ENCODE peak calls at places on chromosomes 11 and 22, in seven cellular contexts. One of them, this sample, is unnamed.

GRCh38 chr22:38180841-38181452 is 683 bp downstream of the PLA2G6 start:
- DNase-seq in psoas muscle: peak; percentile 70
- DNase-seq in Caki2: peak; percentile 49
- DNase-seq in heart right ventricle: peak; percentile 53
- DNase-seq in HS-27A: no peak
- DNase-seq in activated naive CD8-positive, alpha-beta T cell treated with anti-CD3 and anti-CD28 coated beads, Interleukin-2, amount 50 U/mL, for 24 hours: peak; percentile 31
- DNase-seq in stimulated activated CD4-positive, alpha-beta T cell treated with anti-CD3 and anti-CD28 coated beads, Interleukin-1b, Interleukin-23, amount 100 ng/mL, for 24 hours: no peak
- DNase-seq in this sample: no peak

GRCh38 chr22:44646141-44646540 is 55.9 kb upstream of the PRR5 start:
- DNase-seq in HS-27A: no peak
- DNase-seq in Caki2: no peak
- DNase-seq in psoas muscle: no peak
- DNase-seq in heart right ventricle: no peak
- DNase-seq in stimulated activated CD4-positive, alpha-beta T cell treated with anti-CD3 and anti-CD28 coated beads, Interleukin-1b, Interleukin-23, amount 100 ng/mL, for 24 hours: no peak
- DNase-seq in activated naive CD8-positive, alpha-beta T cell treated with anti-CD3 and anti-CD28 coated beads, Interleukin-2, amount 50 U/mL, for 24 hours: no peak
- DNase-seq in this sample: no peak

GRCh38 chr11:123806249-123806648 is at the start of gene OR6M1:
- DNase-seq in psoas muscle: no peak
- DNase-seq in Caki2: no peak
- DNase-seq in activated naive CD8-positive, alpha-beta T cell treated with anti-CD3 and anti-CD28 coated beads, Interleukin-2, amount 50 U/mL, for 24 hours: no peak
- DNase-seq in heart right ventricle: no peak
- DNase-seq in HS-27A: no peak
- DNase-seq in stimulated activated CD4-positive, alpha-beta T cell treated with anti-CD3 and anti-CD28 coated beads, Interleukin-1b, Interleukin-23, amount 100 ng/mL, for 24 hours: no peak
- DNase-seq in this sample: no peak

GRCh38 chr22:30127749-30128166 is 47.5 kb downstream of the HORMAD2 start:
- DNase-seq in Caki2: no peak
- DNase-seq in heart right ventricle: no peak
- DNase-seq in HS-27A: peak; percentile 22
- DNase-seq in activated naive CD8-positive, alpha-beta T cell treated with anti-CD3 and anti-CD28 coated beads, Interleukin-2, amount 50 U/mL, for 24 hours: no peak
- DNase-seq in psoas muscle: no peak
- DNase-seq in stimulated activated CD4-positive, alpha-beta T cell treated with anti-CD3 and anti-CD28 coated beads, Interleukin-1b, Interleukin-23, amount 100 ng/mL, for 24 hours: no peak
- DNase-seq in this sample: no peak

GRCh38 chr22:23534201-23534850 is 45.8 kb downstream of the IGLL1 start:
- DNase-seq in HS-27A: no peak
- DNase-seq in Caki2: no peak
- DNase-seq in stimulated activated CD4-positive, alpha-beta T cell treated with anti-CD3 and anti-CD28 coated beads, Interleukin-1b, Interleukin-23, amount 100 ng/mL, for 24 hours: no peak
- DNase-seq in heart right ventricle: no peak
- DNase-seq in activated naive CD8-positive, alpha-beta T cell treated with anti-CD3 and anti-CD28 coated beads, Interleukin-2, amount 50 U/mL, for 24 hours: no peak
- DNase-seq in psoas muscle: peak; percentile 41
- DNase-seq in this sample: peak; percentile 51

GRCh38 chr22:47695176-47695575 is 932.7 kb downstream of the TBC1D22A start:
- DNase-seq in Caki2: no peak
- DNase-seq in stimulated activated CD4-positive, alpha-beta T cell treated with anti-CD3 and anti-CD28 coated beads, Interleukin-1b, Interleukin-23, amount 100 ng/mL, for 24 hours: no peak
- DNase-seq in psoas muscle: no peak
- DNase-seq in activated naive CD8-positive, alpha-beta T cell treated with anti-CD3 and anti-CD28 coated beads, Interleukin-2, amount 50 U/mL, for 24 hours: no peak
- DNase-seq in heart right ventricle: no peak
- DNase-seq in HS-27A: no peak
- DNase-seq in this sample: no peak

GRCh38 chr22:40325315-40325714 is 21.0 kb upstream of the ADSL start:
- DNase-seq in heart right ventricle: no peak
- DNase-seq in Caki2: no peak
- DNase-seq in psoas muscle: no peak
- DNase-seq in activated naive CD8-positive, alpha-beta T cell treated with anti-CD3 and anti-CD28 coated beads, Interleukin-2, amount 50 U/mL, for 24 hours: peak; percentile 73
- DNase-seq in stimulated activated CD4-positive, alpha-beta T cell treated with anti-CD3 and anti-CD28 coated beads, Interleukin-1b, Interleukin-23, amount 100 ng/mL, for 24 hours: no peak
- DNase-seq in HS-27A: no peak
- DNase-seq in this sample: no peak

GRCh38 chr11:115132829-115133228 is 371.4 kb downstream of the CADM1 start:
- DNase-seq in activated naive CD8-positive, alpha-beta T cell treated with anti-CD3 and anti-CD28 coated beads, Interleukin-2, amount 50 U/mL, for 24 hours: no peak
- DNase-seq in psoas muscle: no peak
- DNase-seq in Caki2: no peak
- DNase-seq in HS-27A: no peak
- DNase-seq in heart right ventricle: no peak
- DNase-seq in stimulated activated CD4-positive, alpha-beta T cell treated with anti-CD3 and anti-CD28 coated beads, Interleukin-1b, Interleukin-23, amount 100 ng/mL, for 24 hours: no peak
- DNase-seq in this sample: no peak

GRCh38 chr11:34938621-34939020 is 22.2 kb downstream of the PDHX start:
- DNase-seq in stimulated activated CD4-positive, alpha-beta T cell treated with anti-CD3 and anti-CD28 coated beads, Interleukin-1b, Interleukin-23, amount 100 ng/mL, for 24 hours: no peak
- DNase-seq in activated naive CD8-positive, alpha-beta T cell treated with anti-CD3 and anti-CD28 coated beads, Interleukin-2, amount 50 U/mL, for 24 hours: no peak
- DNase-seq in psoas muscle: no peak
- DNase-seq in HS-27A: no peak
- DNase-seq in Caki2: no peak
- DNase-seq in heart right ventricle: no peak
- DNase-seq in this sample: no peak

GRCh38 chr11:118088531-118088930 is 1.8 kb upstream of the SMIM35 start:
- DNase-seq in activated naive CD8-positive, alpha-beta T cell treated with anti-CD3 and anti-CD28 coated beads, Interleukin-2, amount 50 U/mL, for 24 hours: no peak
- DNase-seq in HS-27A: no peak
- DNase-seq in heart right ventricle: peak; percentile 30
- DNase-seq in psoas muscle: peak; percentile 60
- DNase-seq in Caki2: no peak
- DNase-seq in stimulated activated CD4-positive, alpha-beta T cell treated with anti-CD3 and anti-CD28 coated beads, Interleukin-1b, Interleukin-23, amount 100 ng/mL, for 24 hours: no peak
- DNase-seq in this sample: no peak

GRCh38 chr11:73566422-73566821 is 31.5 kb downstream of the FAM168A start:
- DNase-seq in stimulated activated CD4-positive, alpha-beta T cell treated with anti-CD3 and anti-CD28 coated beads, Interleukin-1b, Interleukin-23, amount 100 ng/mL, for 24 hours: no peak
- DNase-seq in activated naive CD8-positive, alpha-beta T cell treated with anti-CD3 and anti-CD28 coated beads, Interleukin-2, amount 50 U/mL, for 24 hours: no peak
- DNase-seq in Caki2: no peak
- DNase-seq in HS-27A: no peak
- DNase-seq in heart right ventricle: no peak
- DNase-seq in psoas muscle: no peak
- DNase-seq in this sample: no peak

GRCh38 chr11:124898711-124899110 is 1.0 kb upstream of the ROBO4 start:
- DNase-seq in stimulated activated CD4-positive, alpha-beta T cell treated with anti-CD3 and anti-CD28 coated beads, Interleukin-1b, Interleukin-23, amount 100 ng/mL, for 24 hours: no peak
- DNase-seq in HS-27A: peak; percentile 38
- DNase-seq in heart right ventricle: peak; percentile 73
- DNase-seq in activated naive CD8-positive, alpha-beta T cell treated with anti-CD3 and anti-CD28 coated beads, Interleukin-2, amount 50 U/mL, for 24 hours: no peak
- DNase-seq in Caki2: no peak
- DNase-seq in psoas muscle: peak; percentile 68
- DNase-seq in this sample: no peak

GRCh38 chr11:87428266-87428665 is 390.5 kb downstream of the TMEM135 start:
- DNase-seq in heart right ventricle: no peak
- DNase-seq in psoas muscle: no peak
- DNase-seq in stimulated activated CD4-positive, alpha-beta T cell treated with anti-CD3 and anti-CD28 coated beads, Interleukin-1b, Interleukin-23, amount 100 ng/mL, for 24 hours: no peak
- DNase-seq in HS-27A: peak; percentile 83
- DNase-seq in Caki2: no peak
- DNase-seq in activated naive CD8-positive, alpha-beta T cell treated with anti-CD3 and anti-CD28 coated beads, Interleukin-2, amount 50 U/mL, for 24 hours: no peak
- DNase-seq in this sample: no peak

GRCh38 chr22:21450320-21450831 is 16.8 kb upstream of the TMEM191C start:
- DNase-seq in HS-27A: no peak
- DNase-seq in activated naive CD8-positive, alpha-beta T cell treated with anti-CD3 and anti-CD28 coated beads, Interleukin-2, amount 50 U/mL, for 24 hours: no peak
- DNase-seq in Caki2: no peak
- DNase-seq in psoas muscle: no peak
- DNase-seq in heart right ventricle: no peak
- DNase-seq in stimulated activated CD4-positive, alpha-beta T cell treated with anti-CD3 and anti-CD28 coated beads, Interleukin-1b, Interleukin-23, amount 100 ng/mL, for 24 hours: no peak
- DNase-seq in this sample: peak; percentile 34

GRCh38 chr11:75831915-75832502 is 17.0 kb downstream of the UVRAG start:
- DNase-seq in HS-27A: no peak
- DNase-seq in activated naive CD8-positive, alpha-beta T cell treated with anti-CD3 and anti-CD28 coated beads, Interleukin-2, amount 50 U/mL, for 24 hours: no peak
- DNase-seq in Caki2: no peak
- DNase-seq in stimulated activated CD4-positive, alpha-beta T cell treated with anti-CD3 and anti-CD28 coated beads, Interleukin-1b, Interleukin-23, amount 100 ng/mL, for 24 hours: no peak
- DNase-seq in heart right ventricle: no peak
- DNase-seq in psoas muscle: no peak
- DNase-seq in this sample: no peak